ENCODE peak calls at places on chromosomes 5 and 9, in eight cellular contexts. One of them, this sample, is unnamed.

GRCh38 chr5:128579111-128579510 is 41.1 kb upstream of the FBN2 start:
- DNase-seq in A549: peak
- DNase-seq in HCT116: no peak
- DNase-seq in IMR-90: peak
- DNase-seq in H54: no peak
- DNase-seq in uterus: no peak
- DNase-seq in GM12892: no peak
- DNase-seq in tibial nerve: no peak
- DNase-seq in this sample: no peak

GRCh38 chr5:74613283-74613682 is 27.2 kb downstream of the ENC1 start:
- DNase-seq in A549: no peak
- DNase-seq in HCT116: no peak
- DNase-seq in IMR-90: no peak
- DNase-seq in H54: no peak
- DNase-seq in uterus: no peak
- DNase-seq in GM12892: no peak
- DNase-seq in tibial nerve: no peak
- DNase-seq in this sample: no peak

GRCh38 chr5:174900176-174900692 is 175.9 kb downstream of the MSX2 start:
- DNase-seq in A549: no peak
- DNase-seq in HCT116: no peak
- DNase-seq in IMR-90: no peak
- DNase-seq in H54: no peak
- DNase-seq in uterus: no peak
- DNase-seq in GM12892: no peak
- DNase-seq in tibial nerve: no peak
- DNase-seq in this sample: no peak

GRCh38 chr5:103842936-103843335 is 280.3 kb upstream of the NUDT12 start:
- DNase-seq in A549: no peak
- DNase-seq in HCT116: no peak
- DNase-seq in IMR-90: no peak
- DNase-seq in H54: no peak
- DNase-seq in uterus: no peak
- DNase-seq in GM12892: no peak
- DNase-seq in tibial nerve: no peak
- DNase-seq in this sample: no peak

GRCh38 chr9:91589101-91589553 is 165.5 kb upstream of the NFIL3 start:
- DNase-seq in A549: peak
- DNase-seq in HCT116: no peak
- DNase-seq in IMR-90: peak
- DNase-seq in H54: no peak
- DNase-seq in uterus: peak
- DNase-seq in GM12892: no peak
- DNase-seq in tibial nerve: no peak
- DNase-seq in this sample: no peak

GRCh38 chr9:19409406-19410194 is 791 bp downstream of the ACER2 start:
- DNase-seq in A549: peak
- DNase-seq in HCT116: peak
- DNase-seq in IMR-90: no peak
- DNase-seq in H54: peak
- DNase-seq in uterus: peak
- DNase-seq in GM12892: peak
- DNase-seq in tibial nerve: no peak
- DNase-seq in this sample: peak

GRCh38 chr9:118059520-118060278 is 355.5 kb downstream of the TLR4 start:
- DNase-seq in A549: peak
- DNase-seq in HCT116: no peak
- DNase-seq in IMR-90: no peak
- DNase-seq in H54: no peak
- DNase-seq in uterus: no peak
- DNase-seq in GM12892: no peak
- DNase-seq in tibial nerve: no peak
- DNase-seq in this sample: peak

GRCh38 chr5:122377023-122377422 is 65.0 kb downstream of the SNCAIP start:
- DNase-seq in A549: no peak
- DNase-seq in HCT116: no peak
- DNase-seq in IMR-90: peak
- DNase-seq in H54: no peak
- DNase-seq in uterus: no peak
- DNase-seq in GM12892: no peak
- DNase-seq in tibial nerve: no peak
- DNase-seq in this sample: no peak

GRCh38 chr9:132669329-132669635 is 501 bp downstream of the DDX31 start:
- DNase-seq in A549: no peak
- DNase-seq in HCT116: no peak
- DNase-seq in IMR-90: no peak
- DNase-seq in H54: no peak
- DNase-seq in uterus: no peak
- DNase-seq in GM12892: no peak
- DNase-seq in tibial nerve: no peak
- DNase-seq in this sample: no peak

GRCh38 chr9:132671620-132672412 is 1.6 kb downstream of the GTF3C4 start:
- DNase-seq in A549: no peak
- DNase-seq in HCT116: no peak
- DNase-seq in IMR-90: peak
- DNase-seq in H54: no peak
- DNase-seq in uterus: no peak
- DNase-seq in GM12892: no peak
- DNase-seq in tibial nerve: no peak
- DNase-seq in this sample: peak

GRCh38 chr9:132670359-132670815 is at the start of gene GTF3C4:
- DNase-seq in A549: peak
- DNase-seq in HCT116: peak
- DNase-seq in IMR-90: peak
- DNase-seq in H54: peak
- DNase-seq in uterus: peak
- DNase-seq in GM12892: peak
- DNase-seq in tibial nerve: peak
- DNase-seq in this sample: peak

GRCh38 chr9:132670816-132671371 is 630 bp downstream of the GTF3C4 start:
- DNase-seq in A549: peak
- DNase-seq in HCT116: no peak
- DNase-seq in IMR-90: peak
- DNase-seq in H54: no peak
- DNase-seq in uterus: peak
- DNase-seq in GM12892: peak
- DNase-seq in tibial nerve: no peak
- DNase-seq in this sample: peak

DNA sequence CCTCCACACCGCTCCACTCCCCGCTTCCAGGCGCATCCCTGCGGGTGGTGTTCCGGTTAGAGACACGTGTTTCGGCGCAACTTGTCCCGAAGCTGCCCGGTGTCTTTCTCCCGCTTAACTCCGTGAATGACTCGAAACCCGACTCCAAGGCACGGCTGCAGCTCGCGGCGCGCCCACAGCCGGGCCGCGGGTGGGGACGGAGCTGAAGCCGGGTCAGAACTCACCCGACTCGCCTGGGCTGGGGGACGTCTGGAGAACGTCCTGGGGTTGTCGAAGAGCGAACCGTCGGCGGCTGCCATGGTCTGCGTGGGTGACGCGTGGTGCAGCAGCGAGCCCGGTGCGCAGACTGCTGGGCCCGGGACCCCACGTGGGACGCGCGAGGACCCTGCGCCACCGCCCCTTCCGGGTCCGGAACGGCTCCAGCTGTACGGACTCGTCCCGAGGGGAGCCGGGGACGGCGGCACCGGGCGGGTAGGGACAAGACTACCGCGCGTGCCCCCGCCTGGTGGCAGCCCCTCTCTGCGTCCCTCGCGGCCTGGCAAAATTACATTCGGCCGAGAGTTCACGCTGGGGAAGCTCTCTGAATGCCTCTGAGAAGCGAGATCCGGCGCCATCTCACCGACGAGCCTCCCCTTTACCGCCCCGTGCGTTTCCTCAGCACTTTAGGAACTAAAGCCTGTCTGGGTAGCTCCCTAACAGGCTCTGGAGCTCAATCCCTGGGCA is at the start of gene DDX31:
- DNase-seq in A549: peak
- DNase-seq in HCT116: peak
- DNase-seq in IMR-90: peak
- DNase-seq in H54: peak
- DNase-seq in uterus: peak
- DNase-seq in GM12892: peak
- DNase-seq in tibial nerve: peak
- DNase-seq in this sample: peak
- TF ChIP-seq POLR2A in A549: peak
- TF ChIP-seq POLR2A in HCT116: peak
- TF ChIP-seq POLR2A in IMR-90: peak
- TF ChIP-seq POLR2A in H54: peak
- TF ChIP-seq POLR2A in uterus: peak
- TF ChIP-seq POLR2A in GM12892: peak
- TF ChIP-seq POLR2A in tibial nerve: peak
- TF ChIP-seq POLR2A in this sample: peak

GRCh38 chr9:129454468-129455067 is 166.3 kb downstream of the C9orf50 start:
- DNase-seq in A549: no peak
- DNase-seq in HCT116: no peak
- DNase-seq in IMR-90: no peak
- DNase-seq in H54: no peak
- DNase-seq in uterus: no peak
- DNase-seq in GM12892: no peak
- DNase-seq in tibial nerve: no peak
- DNase-seq in this sample: no peak

GRCh38 chr9:129457325-129457779 is 163.5 kb downstream of the C9orf50 start:
- DNase-seq in A549: no peak
- DNase-seq in HCT116: no peak
- DNase-seq in IMR-90: no peak
- DNase-seq in H54: no peak
- DNase-seq in uterus: no peak
- DNase-seq in GM12892: no peak
- DNase-seq in tibial nerve: no peak
- DNase-seq in this sample: no peak

GRCh38 chr9:129456549-129457324 is 164.2 kb downstream of the C9orf50 start:
- DNase-seq in A549: no peak
- DNase-seq in HCT116: no peak
- DNase-seq in IMR-90: no peak
- DNase-seq in H54: no peak
- DNase-seq in uterus: no peak
- DNase-seq in GM12892: no peak
- DNase-seq in tibial nerve: no peak
- DNase-seq in this sample: no peak

GRCh38 chr9:129453734-129454133 is 167.2 kb downstream of the C9orf50 start:
- DNase-seq in A549: no peak
- DNase-seq in HCT116: no peak
- DNase-seq in IMR-90: no peak
- DNase-seq in H54: no peak
- DNase-seq in uterus: no peak
- DNase-seq in GM12892: no peak
- DNase-seq in tibial nerve: no peak
- DNase-seq in this sample: no peak

GRCh38 chr9:129455151-129455995 is 165.5 kb downstream of the C9orf50 start:
- DNase-seq in A549: no peak
- DNase-seq in HCT116: no peak
- DNase-seq in IMR-90: no peak
- DNase-seq in H54: no peak
- DNase-seq in uterus: no peak
- DNase-seq in GM12892: no peak
- DNase-seq in tibial nerve: no peak
- DNase-seq in this sample: no peak
- TF ChIP-seq POLR2A in A549: no peak
- TF ChIP-seq POLR2A in HCT116: no peak
- TF ChIP-seq POLR2A in IMR-90: no peak
- TF ChIP-seq POLR2A in H54: no peak
- TF ChIP-seq POLR2A in uterus: no peak
- TF ChIP-seq POLR2A in GM12892: no peak
- TF ChIP-seq POLR2A in tibial nerve: no peak
- TF ChIP-seq POLR2A in this sample: no peak

GRCh38 chr5:10634056-10634455 is 70.2 kb downstream of the ANKRD33B start:
- DNase-seq in A549: no peak
- DNase-seq in HCT116: no peak
- DNase-seq in IMR-90: no peak
- DNase-seq in H54: no peak
- DNase-seq in uterus: no peak
- DNase-seq in GM12892: no peak
- DNase-seq in tibial nerve: no peak
- DNase-seq in this sample: no peak

GRCh38 chr5:10634562-10634961 is 70.7 kb downstream of the ANKRD33B start:
- DNase-seq in A549: no peak
- DNase-seq in HCT116: no peak
- DNase-seq in IMR-90: no peak
- DNase-seq in H54: no peak
- DNase-seq in uterus: no peak
- DNase-seq in GM12892: no peak
- DNase-seq in tibial nerve: no peak
- DNase-seq in this sample: no peak

GRCh38 chr5:10631597-10631996 is 67.7 kb downstream of the ANKRD33B start:
- DNase-seq in A549: no peak
- DNase-seq in HCT116: no peak
- DNase-seq in IMR-90: no peak
- DNase-seq in H54: no peak
- DNase-seq in uterus: no peak
- DNase-seq in GM12892: no peak
- DNase-seq in tibial nerve: no peak
- DNase-seq in this sample: no peak

GRCh38 chr5:10632110-10632903 is 68.4 kb downstream of the ANKRD33B start:
- DNase-seq in A549: no peak
- DNase-seq in HCT116: peak
- DNase-seq in IMR-90: peak
- DNase-seq in H54: peak
- DNase-seq in uterus: no peak
- DNase-seq in GM12892: peak
- DNase-seq in tibial nerve: no peak
- DNase-seq in this sample: no peak

DNA sequence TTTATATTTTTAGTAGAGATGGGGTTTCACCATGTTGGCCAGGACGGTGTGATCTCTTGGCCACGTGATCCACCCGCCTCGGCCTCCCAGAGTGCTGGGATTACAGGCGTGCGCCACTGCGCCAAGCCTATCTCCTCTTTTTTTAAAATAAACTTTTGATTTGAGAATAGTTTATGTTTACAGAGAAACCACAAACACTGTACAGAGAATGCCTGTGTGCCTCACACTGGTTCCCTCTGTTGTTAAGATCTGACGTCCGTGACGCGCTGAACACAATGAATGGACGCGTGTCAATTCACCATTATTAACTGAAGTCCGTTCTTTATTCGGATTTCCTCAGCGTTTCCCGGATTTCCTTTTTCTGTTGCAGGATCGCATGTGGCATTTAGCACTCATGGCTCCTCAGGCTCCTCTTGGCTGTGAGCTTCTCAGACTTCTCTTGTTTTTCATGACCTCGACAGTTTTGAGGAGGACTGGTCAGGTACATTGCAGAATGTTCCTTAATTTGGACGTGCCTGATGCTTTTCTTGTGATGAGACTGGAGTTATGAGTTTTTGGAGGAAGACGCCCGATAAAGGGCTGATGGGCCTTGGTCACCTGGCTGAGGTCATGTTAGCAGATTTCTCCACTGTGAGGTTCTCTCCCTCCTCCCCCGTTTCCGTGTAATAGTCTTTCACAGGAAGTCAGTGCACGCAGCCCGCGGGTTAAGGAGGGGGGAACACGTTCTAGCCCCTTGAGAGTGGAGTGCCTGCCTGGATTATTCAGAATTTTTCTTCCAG is 69.6 kb downstream of the ANKRD33B start:
- DNase-seq in A549: no peak
- DNase-seq in HCT116: no peak
- DNase-seq in IMR-90: no peak
- DNase-seq in H54: no peak
- DNase-seq in uterus: no peak
- DNase-seq in GM12892: no peak
- DNase-seq in tibial nerve: no peak
- DNase-seq in this sample: no peak
- TF ChIP-seq POLR2A in A549: no peak
- TF ChIP-seq POLR2A in HCT116: no peak
- TF ChIP-seq POLR2A in IMR-90: no peak
- TF ChIP-seq POLR2A in H54: no peak
- TF ChIP-seq POLR2A in uterus: no peak
- TF ChIP-seq POLR2A in GM12892: no peak
- TF ChIP-seq POLR2A in tibial nerve: no peak
- TF ChIP-seq POLR2A in this sample: no peak

GRCh38 chr9:128120061-128120740 is 7.3 kb downstream of the PTGES2 start:
- DNase-seq in A549: no peak
- DNase-seq in HCT116: no peak
- DNase-seq in IMR-90: no peak
- DNase-seq in H54: no peak
- DNase-seq in uterus: no peak
- DNase-seq in GM12892: no peak
- DNase-seq in tibial nerve: no peak
- DNase-seq in this sample: no peak

GRCh38 chr9:128117613-128118471 is 9.7 kb downstream of the PTGES2 start:
- DNase-seq in A549: peak
- DNase-seq in HCT116: peak
- DNase-seq in IMR-90: peak
- DNase-seq in H54: peak
- DNase-seq in uterus: peak
- DNase-seq in GM12892: peak
- DNase-seq in tibial nerve: peak
- DNase-seq in this sample: peak

GRCh38 chr9:128116104-128117083 is 11.1 kb downstream of the PTGES2 start:
- DNase-seq in A549: no peak
- DNase-seq in HCT116: no peak
- DNase-seq in IMR-90: no peak
- DNase-seq in H54: no peak
- DNase-seq in uterus: peak
- DNase-seq in GM12892: no peak
- DNase-seq in tibial nerve: no peak
- DNase-seq in this sample: no peak

GRCh38 chr9:128118971-128119665 is 8.4 kb downstream of the PTGES2 start:
- DNase-seq in A549: no peak
- DNase-seq in HCT116: no peak
- DNase-seq in IMR-90: no peak
- DNase-seq in H54: no peak
- DNase-seq in uterus: no peak
- DNase-seq in GM12892: no peak
- DNase-seq in tibial nerve: no peak
- DNase-seq in this sample: no peak

DNA sequence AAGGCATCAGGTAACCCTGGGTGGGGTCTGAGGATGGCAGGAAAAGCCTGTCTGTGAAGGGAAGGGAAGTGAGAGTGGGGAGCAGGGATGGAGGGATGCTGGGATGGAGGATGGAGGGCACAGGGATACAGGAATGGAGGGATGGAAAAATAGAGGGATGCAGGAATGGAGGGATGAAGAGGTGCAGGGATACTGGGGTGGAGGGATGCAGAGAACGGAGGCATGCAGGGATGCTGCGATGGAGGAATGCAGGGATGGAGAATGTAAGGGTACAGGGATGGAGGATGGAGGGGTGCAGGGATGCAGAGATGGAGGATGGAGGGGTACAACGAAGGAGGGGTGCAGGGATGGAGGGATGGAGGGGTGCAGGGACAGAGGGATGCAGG is 9.1 kb downstream of the PTGES2 start:
- DNase-seq in A549: no peak
- DNase-seq in HCT116: no peak
- DNase-seq in IMR-90: no peak
- DNase-seq in H54: no peak
- DNase-seq in uterus: peak
- DNase-seq in GM12892: no peak
- DNase-seq in tibial nerve: no peak
- DNase-seq in this sample: no peak
- TF ChIP-seq POLR2A in A549: no peak
- TF ChIP-seq POLR2A in HCT116: no peak
- TF ChIP-seq POLR2A in IMR-90: no peak
- TF ChIP-seq POLR2A in H54: no peak
- TF ChIP-seq POLR2A in uterus: no peak
- TF ChIP-seq POLR2A in GM12892: no peak
- TF ChIP-seq POLR2A in tibial nerve: no peak
- TF ChIP-seq POLR2A in this sample: no peak

This sample was measured in erythroblast.